ENCODE peak calls at places on chromosomes 13 and 19, in five cellular contexts. One of them, this sample, is unnamed.

GRCh38 chr13:40442191-40442590 is 224.2 kb downstream of the FOXO1 start:
- DNase-seq in spleen: no peak
- DNase-seq in activated CD4-positive, CD25-positive, alpha-beta regulatory T cell treated with anti-CD3 and anti-CD28 coated beads, Interleukin-2, amount 50 U/mL, for 16 hours: no peak
- DNase-seq in mucosa of descending colon: no peak
- DNase-seq in sigmoid colon: no peak
- DNase-seq in this sample: no peak

GRCh38 chr13:102235689-102236088 is 166.2 kb downstream of the FGF14 start:
- DNase-seq in spleen: no peak
- DNase-seq in activated CD4-positive, CD25-positive, alpha-beta regulatory T cell treated with anti-CD3 and anti-CD28 coated beads, Interleukin-2, amount 50 U/mL, for 16 hours: no peak
- DNase-seq in mucosa of descending colon: no peak
- DNase-seq in sigmoid colon: no peak
- DNase-seq in this sample: no peak

GRCh38 chr19:34313188-34313587 is 51.8 kb upstream of the GPI start:
- DNase-seq in spleen: no peak
- DNase-seq in activated CD4-positive, CD25-positive, alpha-beta regulatory T cell treated with anti-CD3 and anti-CD28 coated beads, Interleukin-2, amount 50 U/mL, for 16 hours: no peak
- DNase-seq in mucosa of descending colon: peak; percentile 78
- DNase-seq in sigmoid colon: no peak
- DNase-seq in this sample: no peak

GRCh38 chr19:32687681-32688080 is 3.9 kb upstream of the NUDT19 start:
- DNase-seq in spleen: no peak
- DNase-seq in activated CD4-positive, CD25-positive, alpha-beta regulatory T cell treated with anti-CD3 and anti-CD28 coated beads, Interleukin-2, amount 50 U/mL, for 16 hours: no peak
- DNase-seq in mucosa of descending colon: no peak
- DNase-seq in sigmoid colon: no peak
- DNase-seq in this sample: no peak

GRCh38 chr19:5112681-5113080 is 143.8 kb downstream of the KDM4B start:
- DNase-seq in spleen: no peak
- DNase-seq in activated CD4-positive, CD25-positive, alpha-beta regulatory T cell treated with anti-CD3 and anti-CD28 coated beads, Interleukin-2, amount 50 U/mL, for 16 hours: no peak
- DNase-seq in mucosa of descending colon: no peak
- DNase-seq in sigmoid colon: no peak
- DNase-seq in this sample: no peak

GRCh38 chr19:602391-603301 is 13.0 kb downstream of the HCN2 start:
- DNase-seq in spleen: no peak
- DNase-seq in activated CD4-positive, CD25-positive, alpha-beta regulatory T cell treated with anti-CD3 and anti-CD28 coated beads, Interleukin-2, amount 50 U/mL, for 16 hours: no peak
- DNase-seq in mucosa of descending colon: no peak
- DNase-seq in sigmoid colon: no peak
- DNase-seq in this sample: no peak

GRCh38 chr19:4089400-4089908 is 22.8 kb upstream of the ZBTB7A start:
- DNase-seq in spleen: peak; percentile 91
- DNase-seq in activated CD4-positive, CD25-positive, alpha-beta regulatory T cell treated with anti-CD3 and anti-CD28 coated beads, Interleukin-2, amount 50 U/mL, for 16 hours: no peak
- DNase-seq in mucosa of descending colon: no peak
- DNase-seq in sigmoid colon: no peak
- DNase-seq in this sample: no peak

GRCh38 chr19:40754611-40755247 is 3.7 kb downstream of the SNRPA start:
- DNase-seq in spleen: no peak
- DNase-seq in activated CD4-positive, CD25-positive, alpha-beta regulatory T cell treated with anti-CD3 and anti-CD28 coated beads, Interleukin-2, amount 50 U/mL, for 16 hours: peak; percentile 16
- DNase-seq in mucosa of descending colon: peak; percentile 78
- DNase-seq in sigmoid colon: no peak
- DNase-seq in this sample: peak; percentile 19

GRCh38 chr13:40271931-40272775 is 394.3 kb downstream of the FOXO1 start:
- DNase-seq in spleen: no peak
- DNase-seq in activated CD4-positive, CD25-positive, alpha-beta regulatory T cell treated with anti-CD3 and anti-CD28 coated beads, Interleukin-2, amount 50 U/mL, for 16 hours: no peak
- DNase-seq in mucosa of descending colon: peak; percentile 25
- DNase-seq in sigmoid colon: peak; percentile 93
- DNase-seq in this sample: no peak